ENCODE peak calls at places on chromosome 13, in eight cellular contexts. U is Peyer's patch, W is GM23338, D is dorsolateral prefrontal cortex, M is choroid plexus epithelial cell, J is cardiac muscle cell, O is astrocyte of the spinal cord, V is uterus. S is an unnamed sample.

GRCh38 chr13:75135325-75135825 is 346.6 kb downstream of the TBC1D4 start:
- DNase-seq in U (no peak), W (no peak), D (no peak), M (peak), J (peak), O (peak), V (no peak), S (no peak)

GRCh38 chr13:101423872-101424271 is 7.6 kb upstream of the NALCN start:
- DNase-seq in U (no peak), W (no peak), D (no peak), M (no peak), J (no peak), O (no peak), V (no peak), S (no peak)

GRCh38 chr13:52707375-52707774 is 32.2 kb downstream of the CNMD start:
- DNase-seq in U (no peak), W (peak), D (no peak), M (peak), J (peak), O (no peak), V (no peak), S (no peak)

GRCh38 chr13:79481685-79482052 is 714 bp downstream of the NDFIP2 start:
- DNase-seq in U (peak), W (no peak), D (no peak), M (no peak), J (no peak), O (no peak), V (no peak), S (peak)

GRCh38 chr13:39329182-39329639 is 273.8 kb downstream of the LHFPL6 start:
- DNase-seq in U (no peak), W (peak), D (no peak), M (peak), J (peak), O (no peak), V (no peak), S (no peak)

GRCh38 chr13:33217256-33217655 is 68.3 kb downstream of the STARD13 start:
- DNase-seq in U (no peak), W (no peak), D (no peak), M (peak), J (no peak), O (no peak), V (no peak), S (no peak)

GRCh38 chr13:95212962-95213850 is 88.0 kb downstream of the ABCC4 start:
- DNase-seq in U (no peak), W (no peak), D (no peak), M (no peak), J (no peak), O (no peak), V (no peak), S (no peak)

GRCh38 chr13:75881109-75881775 is 245.1 kb downstream of the LMO7 start:
- DNase-seq in U (no peak), W (no peak), D (no peak), M (peak), J (no peak), O (no peak), V (no peak), S (no peak)

GRCh38 chr13:48578516-48579166 is 45.8 kb upstream of the RCBTB2 start:
- DNase-seq in U (no peak), W (no peak), D (no peak), M (no peak), J (no peak), O (no peak), V (no peak), S (no peak)

GRCh38 chr13:49023441-49023840 is 47.7 kb downstream of the FNDC3A start:
- DNase-seq in U (no peak), W (no peak), D (no peak), M (peak), J (peak), O (peak), V (no peak), S (no peak)

GRCh38 chr13:102460806-102461205 is 59.0 kb upstream of the FGF14 start:
- DNase-seq in U (no peak), W (no peak), D (no peak), M (no peak), J (no peak), O (no peak), V (no peak), S (no peak)

GRCh38 chr13:93243375-93244063 is 16.9 kb downstream of the GPC6 start:
- DNase-seq in U (no peak), W (no peak), D (no peak), M (peak), J (no peak), O (no peak), V (no peak), S (no peak)

GRCh38 chr13:80048802-80049201 is 292.1 kb downstream of the SPRY2 start:
- DNase-seq in U (peak), W (peak), D (peak), M (peak), J (peak), O (peak), V (peak), S (peak)

GRCh38 chr13:28854657-28855056 is 34.5 kb downstream of the MTUS2 start:
- DNase-seq in U (no peak), W (peak), D (no peak), M (no peak), J (no peak), O (no peak), V (no peak), S (no peak)

GRCh38 chr13:99471231-99472202 is 29.8 kb upstream of the TM9SF2 start:
- DNase-seq in U (no peak), W (no peak), D (no peak), M (no peak), J (peak), O (no peak), V (no peak), S (no peak)

GRCh38 chr13:107124730-107125129 is 556.8 kb upstream of the ARGLU1 start:
- DNase-seq in U (no peak), W (no peak), D (no peak), M (no peak), J (no peak), O (no peak), V (no peak), S (no peak)

GRCh38 chr13:95641961-95642621 is 2.4 kb downstream of the DZIP1 start:
- DNase-seq in U (no peak), W (peak), D (no peak), M (peak), J (peak), O (peak), V (peak), S (no peak)

GRCh38 chr13:37587236-37587635 is 11.3 kb downstream of the POSTN start:
- DNase-seq in U (no peak), W (no peak), D (no peak), M (no peak), J (peak), O (no peak), V (no peak), S (no peak)

GRCh38 chr13:40130871-40131636 is 475.6 kb downstream of the COG6 start:
- DNase-seq in U (no peak), W (no peak), D (no peak), M (peak), J (peak), O (peak), V (peak), S (no peak)

GRCh38 chr13:37109080-37109678 is 3.7 kb upstream of the CSNK1A1L start:
- DNase-seq in U (no peak), W (peak), D (no peak), M (peak), J (peak), O (peak), V (no peak), S (no peak)

GRCh38 chr13:105518086-105518485 is 1017.4 kb downstream of the EFNB2 start:
- DNase-seq in U (no peak), W (no peak), D (no peak), M (peak), J (no peak), O (peak), V (no peak), S (no peak)

GRCh38 chr13:108302279-108302678 is 32.8 kb downstream of the TNFSF13B start:
- DNase-seq in U (no peak), W (no peak), D (no peak), M (no peak), J (no peak), O (no peak), V (no peak), S (no peak)

GRCh38 chr13:99417821-99418662 is 83.2 kb upstream of the TM9SF2 start:
- DNase-seq in U (no peak), W (no peak), D (no peak), M (no peak), J (no peak), O (no peak), V (no peak), S (no peak)

GRCh38 chr13:99258210-99258860 is at the start of gene GPR18:
- DNase-seq in U (peak), W (no peak), D (no peak), M (no peak), J (no peak), O (no peak), V (no peak), S (no peak)

GRCh38 chr13:110309159-110309476 is 2.0 kb downstream of the COL4A2 start:
- DNase-seq in U (no peak), W (no peak), D (no peak), M (no peak), J (no peak), O (no peak), V (no peak), S (no peak)
- H3K4me3 ChIP-seq in U (peak), W (peak), D (peak), M (peak), J (peak), O (peak), V (peak), S (no peak)

DNA sequence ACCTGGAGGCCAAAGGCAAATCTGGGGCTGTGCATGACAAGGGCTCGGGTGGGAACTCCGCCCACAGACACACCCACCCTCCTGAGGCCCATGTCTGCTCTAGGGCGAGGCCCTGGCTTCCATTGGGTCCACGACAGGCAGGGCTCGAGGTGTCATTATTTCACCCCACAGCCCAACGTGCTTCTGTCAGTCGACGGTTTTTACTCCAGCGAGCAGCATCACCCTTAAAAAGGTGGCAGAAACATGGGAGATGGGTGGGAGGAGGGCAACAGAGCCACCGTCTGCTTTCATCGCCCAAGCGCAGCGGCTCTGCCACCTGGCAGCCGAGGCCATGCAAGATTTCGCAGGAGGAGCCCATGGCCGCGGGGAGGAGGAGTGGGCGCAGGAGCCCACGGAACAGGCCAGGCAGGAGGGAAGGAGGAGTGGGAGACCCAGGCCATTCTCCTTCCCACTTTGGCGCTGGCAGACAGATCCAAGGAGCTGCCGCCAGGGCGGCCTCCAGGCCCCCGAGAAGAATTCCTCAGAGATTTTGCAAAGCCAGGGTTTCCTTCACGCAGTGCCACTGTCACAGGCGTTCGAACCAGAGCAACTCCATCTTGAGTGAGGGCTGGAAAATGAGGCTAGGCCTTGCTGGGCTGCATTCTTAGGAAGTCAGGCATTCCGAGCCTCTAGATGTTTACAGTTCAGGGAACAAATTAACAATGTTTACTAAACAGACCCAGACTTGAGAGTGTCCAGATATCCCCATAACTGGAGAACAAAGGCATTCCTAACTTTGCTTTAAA is 49.3 kb upstream of the TUBGCP3 start:
- DNase-seq in U (no peak), W (peak), D (no peak), M (no peak), J (no peak), O (no peak), V (no peak), S (no peak)
- TF ChIP-seq CTCF in U (no peak), W (no peak), D (no peak), M (no peak), J (no peak), O (no peak), V (no peak), S (no peak)

GRCh38 chr13:109783815-109784589 is 2.4 kb downstream of the IRS2 start:
- DNase-seq in U (no peak), W (peak), D (no peak), M (no peak), J (no peak), O (peak), V (no peak), S (no peak)

GRCh38 chr13:109784590-109785140 is 1.7 kb downstream of the IRS2 start:
- DNase-seq in U (no peak), W (peak), D (peak), M (peak), J (peak), O (peak), V (peak), S (no peak)

GRCh38 chr13:109786457-109787134 is at the start of gene IRS2:
- DNase-seq in U (peak), W (peak), D (peak), M (peak), J (peak), O (peak), V (peak), S (peak)

GRCh38 chr13:109785892-109786450 is 412 bp downstream of the IRS2 start:
- DNase-seq in U (no peak), W (peak), D (no peak), M (no peak), J (peak), O (no peak), V (no peak), S (peak)

GRCh38 chr13:109785141-109785891 is 1.1 kb downstream of the IRS2 start:
- DNase-seq in U (no peak), W (peak), D (no peak), M (peak), J (peak), O (peak), V (peak), S (no peak)
- H3K4me3 ChIP-seq in U (peak), W (peak), D (peak), M (peak), J (peak), O (peak), V (peak), S (peak)

GRCh38 chr13:86976521-86977324 is 694.4 kb upstream of the SLITRK5 start:
- DNase-seq in U (no peak), W (no peak), D (no peak), M (peak), J (no peak), O (peak), V (no peak), S (no peak)

GRCh38 chr13:86974251-86974994 is 696.7 kb upstream of the SLITRK5 start:
- DNase-seq in U (no peak), W (no peak), D (no peak), M (no peak), J (no peak), O (no peak), V (no peak), S (no peak)

DNA sequence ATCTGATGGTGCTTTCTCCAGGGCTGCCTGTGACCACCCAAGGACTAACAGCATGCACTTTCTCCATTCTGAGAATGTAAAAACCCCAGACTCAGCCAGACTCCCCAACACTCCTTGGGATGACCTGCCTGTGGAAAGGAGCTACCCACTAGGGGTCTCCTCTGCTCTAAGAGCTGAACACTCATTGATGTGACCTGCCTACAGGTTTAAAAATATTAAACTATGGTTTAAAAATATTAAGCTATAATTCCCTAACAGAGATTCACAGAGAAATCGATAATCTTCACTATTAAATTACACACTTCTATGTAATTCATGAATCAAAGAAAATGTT is 696.2 kb upstream of the SLITRK5 start:
- DNase-seq in U (no peak), W (peak), D (no peak), M (peak), J (peak), O (no peak), V (no peak), S (no peak)
- TF ChIP-seq CTCF in U (no peak), W (peak), D (no peak), M (peak), J (no peak), O (peak), V (no peak), S (no peak)

GRCh38 chr13:85347251-85347650 is 452.0 kb downstream of the SLITRK6 start:
- DNase-seq in U (no peak), W (no peak), D (no peak), M (peak), J (no peak), O (peak), V (no peak), S (no peak)
- H3K4me3 ChIP-seq in U (no peak), W (no peak), D (no peak), M (no peak), J (no peak), O (no peak), V (no peak), S (no peak)

DNA sequence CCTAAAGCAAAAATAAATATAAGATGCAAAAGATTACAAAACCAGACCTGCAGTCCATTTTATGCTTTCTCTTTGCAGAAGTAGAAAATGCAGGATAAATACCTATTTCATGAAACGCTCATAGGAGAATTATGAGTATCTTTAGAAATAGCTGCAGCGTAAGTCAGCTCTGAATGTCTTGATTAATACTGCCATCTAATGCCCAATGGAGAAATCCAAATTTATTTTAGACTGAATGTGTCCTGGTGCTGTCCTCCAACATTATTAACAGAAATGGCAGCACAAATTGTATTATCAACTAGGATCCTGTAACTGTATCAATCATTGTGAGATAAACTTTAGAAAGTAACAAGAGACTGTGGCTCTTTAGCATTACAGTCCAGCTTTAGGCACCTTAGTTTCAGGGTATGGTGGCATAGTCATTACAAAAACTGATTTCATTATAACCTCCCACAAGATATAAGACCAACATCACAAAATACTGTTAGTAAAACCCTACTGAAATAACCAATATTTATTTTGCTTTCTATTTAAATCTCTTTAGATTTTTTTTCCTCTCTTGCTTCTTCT is 162.1 kb upstream of the MIR17HG start:
- DNase-seq in U (no peak), W (peak), D (no peak), M (peak), J (peak), O (peak), V (no peak), S (no peak)
- TF ChIP-seq CTCF in U (no peak), W (peak), D (peak), M (peak), J (peak), O (peak), V (no peak), S (no peak)

GRCh38 chr13:46170687-46171086 is 11.3 kb downstream of the LCP1 start:
- DNase-seq in U (no peak), W (peak), D (no peak), M (peak), J (peak), O (no peak), V (no peak), S (no peak)

GRCh38 chr13:46166947-46167610 is 14.9 kb downstream of the LCP1 start:
- DNase-seq in U (no peak), W (peak), D (no peak), M (no peak), J (no peak), O (no peak), V (no peak), S (no peak)

GRCh38 chr13:46170268-46170667 is 11.7 kb downstream of the LCP1 start:
- DNase-seq in U (no peak), W (peak), D (no peak), M (no peak), J (no peak), O (no peak), V (no peak), S (no peak)

GRCh38 chr13:46168341-46168740 is 13.6 kb downstream of the LCP1 start:
- DNase-seq in U (no peak), W (no peak), D (no peak), M (peak), J (peak), O (no peak), V (peak), S (no peak)

GRCh38 chr13:46168818-46169217 is 13.2 kb downstream of the LCP1 start:
- DNase-seq in U (no peak), W (no peak), D (no peak), M (no peak), J (no peak), O (no peak), V (no peak), S (no peak)
- H3K4me3 ChIP-seq in U (no peak), W (no peak), D (no peak), M (no peak), J (no peak), O (no peak), V (no peak), S (no peak)